ENCODE peak calls at places on chromosomes 1 and 21, in four cellular contexts. I is retinal pigment epithelial cell, P is MM.1S, Y is lower lobe of right lung. X is an unnamed sample.

GRCh38 chr1:226708967-226709396 is 30.1 kb downstream of the ITPKB start:
- DNase-seq in I (no peak), P (no peak), Y (no peak), X (no peak)

GRCh38 chr1:29688477-29689365 is 452.4 kb downstream of the PTPRU start:
- DNase-seq in I (no peak), P (no peak), Y (no peak), X (no peak)

GRCh38 chr1:197399691-197400521 is 131.9 kb downstream of the CRB1 start:
- DNase-seq in I (no peak), P (peak), Y (no peak), X (peak)

GRCh38 chr1:217089239-217090014 is 366.2 kb upstream of the ESRRG start:
- DNase-seq in I (no peak), P (peak), Y (no peak), X (no peak)

GRCh38 chr1:29239142-29239541 is 2.8 kb downstream of the PTPRU start:
- DNase-seq in I (no peak), P (no peak), Y (peak), X (no peak)

GRCh38 chr1:209802117-209802779 is 3.7 kb downstream of the IRF6 start:
- DNase-seq in I (no peak), P (no peak), Y (no peak), X (no peak)

GRCh38 chr1:45722809-45723208 is 27.6 kb downstream of the IPP start:
- DNase-seq in I (no peak), P (no peak), Y (no peak), X (no peak)

GRCh38 chr1:107993920-107994319 is 28.9 kb upstream of the VAV3 start:
- DNase-seq in I (no peak), P (no peak), Y (no peak), X (no peak)

GRCh38 chr1:170707959-170708666 is 44.2 kb downstream of the PRRX1 start:
- DNase-seq in I (peak), P (no peak), Y (no peak), X (peak)

GRCh38 chr1:7046314-7046713 is 261.1 kb downstream of the CAMTA1 start:
- DNase-seq in I (peak), P (no peak), Y (no peak), X (no peak)

GRCh38 chr21:34630536-34631143 is 15.7 kb upstream of the RCAN1 start:
- DNase-seq in I (no peak), P (peak), Y (no peak), X (no peak)

GRCh38 chr1:225990705-225991464 is 8.3 kb downstream of the SDE2 start:
- DNase-seq in I (no peak), P (peak), Y (no peak), X (no peak)

GRCh38 chr1:155322571-155322952 is 1.9 kb downstream of the RUSC1 start:
- DNase-seq in I (no peak), P (no peak), Y (peak), X (no peak)

GRCh38 chr1:64348887-64349648 is 120.9 kb upstream of the CACHD1 start:
- DNase-seq in I (no peak), P (no peak), Y (no peak), X (no peak)

GRCh38 chr1:119816407-119816806 is 5.1 kb upstream of the REG4 start:
- DNase-seq in I (no peak), P (no peak), Y (no peak), X (no peak)

GRCh38 chr1:209375681-209376360 is 207.7 kb upstream of the CAMK1G start:
- DNase-seq in I (no peak), P (no peak), Y (no peak), X (no peak)

GRCh38 chr21:39386194-39386593 is 37.3 kb upstream of the HMGN1 start:
- DNase-seq in I (no peak), P (no peak), Y (no peak), X (no peak)

GRCh38 chr21:45405271-45405818 is 380 bp downstream of the COL18A1 start:
- DNase-seq in I (no peak), P (no peak), Y (peak), X (no peak)

GRCh38 chr1:165306543-165307434 is 49.7 kb downstream of the LMX1A start:
- DNase-seq in I (no peak), P (no peak), Y (no peak), X (no peak)

GRCh38 chr21:14559144-14559543 is 13.0 kb upstream of the SAMSN1 start:
- DNase-seq in I (no peak), P (no peak), Y (no peak), X (no peak)

GRCh38 chr21:22885614-22886013 is 1887.4 kb downstream of the NCAM2 start:
- DNase-seq in I (no peak), P (no peak), Y (no peak), X (no peak)

GRCh38 chr1:25432364-25432719 is 1.6 kb downstream of the MACO1 start:
- DNase-seq in I (no peak), P (no peak), Y (no peak), X (no peak)

GRCh38 chr21:38250991-38251418 is 5.8 kb upstream of the KCNJ15 start:
- DNase-seq in I (no peak), P (no peak), Y (no peak), X (no peak)

GRCh38 chr1:44407430-44408180 is 2.5 kb downstream of the RNF220 start:
- DNase-seq in I (no peak), P (no peak), Y (no peak), X (no peak)

GRCh38 chr1:44405041-44405803 is at the start of gene RNF220:
- DNase-seq in I (no peak), P (no peak), Y (peak), X (peak)

GRCh38 chr1:44405804-44406743 is 1.0 kb downstream of the RNF220 start:
- DNase-seq in I (no peak), P (no peak), Y (peak), X (no peak)

GRCh38 chr1:44408181-44409018 is 3.3 kb downstream of the RNF220 start:
- DNase-seq in I (no peak), P (peak), Y (no peak), X (no peak)

GRCh38 chr1:44406761-44407429 is 1.8 kb downstream of the RNF220 start:
- DNase-seq in I (no peak), P (no peak), Y (no peak), X (no peak)
- H3K4me3 ChIP-seq in I (no peak), P (peak), Y (peak), X (peak)

DNA sequence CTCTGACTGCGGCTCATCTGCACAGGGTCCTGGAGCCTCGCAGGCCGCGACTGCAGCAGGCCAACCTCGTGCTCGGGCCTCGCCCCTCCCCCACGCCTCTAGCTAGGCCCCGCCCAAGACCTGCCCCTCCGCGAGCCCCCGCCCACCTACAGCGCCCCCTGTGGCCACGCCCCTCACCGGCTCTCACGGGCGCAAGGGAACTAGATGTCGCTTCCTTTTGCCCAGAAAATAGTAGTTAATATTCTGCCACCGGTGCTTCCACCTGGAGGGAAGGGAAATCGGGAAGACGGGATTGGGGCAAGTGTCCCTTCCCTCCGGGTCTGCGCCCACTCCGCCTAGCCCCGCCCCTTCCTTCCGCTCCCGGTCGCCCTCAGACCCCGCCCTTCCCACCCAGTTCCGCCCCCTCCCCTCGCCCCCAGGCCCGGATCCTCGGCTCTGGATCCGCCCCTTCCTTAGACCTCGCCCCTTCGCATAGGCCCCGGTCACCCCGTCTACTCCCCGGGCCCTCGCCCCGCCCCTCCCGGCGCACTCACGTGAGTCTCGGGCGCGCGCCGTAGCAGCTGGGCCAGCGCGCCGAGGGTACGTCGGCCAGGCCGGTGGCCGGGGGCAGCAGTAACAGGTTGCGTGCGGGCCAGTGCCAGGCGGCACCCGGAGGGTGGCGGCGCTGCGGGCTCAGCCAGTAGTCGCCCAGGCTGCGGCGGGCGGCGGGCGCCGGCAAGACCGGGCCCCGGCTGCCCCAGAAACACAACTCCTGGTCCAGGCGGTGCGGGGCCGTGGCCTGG is 11.0 kb downstream of the FAM229A start:
- DNase-seq in I (peak), P (peak), Y (peak), X (peak)
- TF ChIP-seq CTCF in I (peak), P (peak), Y (peak), X (peak)

DNA sequence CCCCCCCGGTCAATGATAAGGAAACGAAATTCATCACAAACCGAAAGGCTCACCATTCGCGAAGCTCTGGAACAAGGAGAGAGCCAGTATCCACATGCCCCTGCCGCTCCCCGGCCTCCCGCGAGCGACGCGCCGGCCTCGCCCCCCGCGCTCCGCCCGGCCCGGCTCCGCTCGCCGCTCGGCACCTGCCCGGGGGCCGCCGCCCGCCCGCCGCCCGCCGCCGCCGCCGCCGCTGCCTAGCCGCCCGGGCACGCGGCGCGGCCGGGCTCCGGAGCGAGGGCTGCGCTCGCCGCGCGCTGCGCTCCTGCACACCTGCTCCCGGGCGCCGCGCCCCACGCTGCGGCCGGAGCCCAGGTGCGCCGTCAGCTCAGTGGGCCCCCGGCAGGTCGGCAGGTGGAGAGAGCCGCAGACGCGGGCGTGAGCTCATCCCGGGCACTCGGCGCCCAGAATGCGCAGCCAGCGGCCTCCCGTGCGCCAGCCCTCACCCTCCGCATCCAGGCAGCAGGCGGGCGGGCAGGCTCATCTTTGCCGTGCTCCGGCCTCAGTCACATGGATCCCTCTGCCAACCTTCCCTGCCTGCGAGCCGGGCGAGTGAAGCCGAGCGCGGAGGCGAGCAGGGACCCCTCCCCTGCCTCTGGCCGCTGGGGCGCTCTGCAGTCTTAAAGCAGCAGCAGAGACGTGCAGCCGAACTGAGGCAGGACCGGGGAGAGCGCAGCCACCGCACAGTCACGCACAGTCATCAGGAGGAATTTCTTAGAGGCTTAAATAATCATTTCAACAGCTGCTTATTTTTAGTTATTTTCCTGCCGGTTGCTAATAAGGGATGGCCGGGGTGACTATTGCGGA is at the start of gene DSCAM:
- DNase-seq in I (no peak), P (no peak), Y (no peak), X (no peak)
- H3K4me3 ChIP-seq in I (no peak), P (no peak), Y (peak), X (no peak)

DNA sequence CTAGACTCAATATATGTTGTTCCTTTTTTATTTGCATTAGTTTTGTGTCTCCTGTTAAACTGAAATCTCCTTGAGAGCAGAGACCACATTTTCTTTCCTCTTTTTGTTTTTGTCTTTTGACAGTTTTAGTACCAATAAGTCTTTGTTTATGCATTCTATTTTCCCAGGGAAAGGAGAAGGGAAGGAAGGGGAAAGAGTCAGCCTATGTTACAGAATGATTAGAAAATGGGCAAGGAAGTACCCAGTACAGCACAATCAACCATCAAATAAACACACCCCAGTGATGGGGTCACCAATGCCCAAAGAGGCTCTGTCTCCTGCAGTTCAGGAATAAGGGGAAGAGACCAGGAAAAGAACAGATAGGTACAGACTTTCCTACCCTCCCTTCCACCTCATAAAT is 10.1 kb downstream of the ZBTB37 start:
- DNase-seq in I (no peak), P (no peak), Y (no peak), X (no peak)
- TF ChIP-seq CTCF in I (no peak), P (no peak), Y (no peak), X (no peak)